ENCODE peak calls at places on chromosome 11, in eight cellular contexts. F is ovary, Y is stomach, M is IMR-90, T is fibroblast of lung, X is colonic mucosa, B is cardiac muscle cell, D is HCT116. P is an unnamed sample.

GRCh38 chr11:37657645-37658044 is 1059.6 kb upstream of the RAG2 start:
- DNase-seq in X (no peak), F (no peak), D (no peak), T (peak; percentile 34), Y (no peak), M (peak; percentile 25), B (peak; percentile 30), P (no peak)

GRCh38 chr11:119717839-119718534 is 11.0 kb downstream of the NECTIN1 start:
- DNase-seq in T (no peak), Y (no peak), D (no peak), F (no peak), M (no peak), X (no peak), B (no peak), P (no peak)

GRCh38 chr11:117188620-117189081 is 10.1 kb downstream of the SIDT2 start:
- DNase-seq in B (no peak), M (no peak), D (no peak), X (peak; percentile 25), Y (peak; percentile 20), F (no peak), T (no peak), P (peak; percentile 11)

GRCh38 chr11:107018902-107019493 is 722 bp upstream of the GUCY1A2 start:
- DNase-seq in F (peak; percentile 65), M (peak; percentile 61), B (peak; percentile 83), Y (peak; percentile 52), D (no peak), T (peak; percentile 75), X (peak; percentile 23), P (peak; percentile 63)

GRCh38 chr11:14288189-14288935 is 70.6 kb downstream of the RRAS2 start:
- DNase-seq in T (peak; percentile 87), F (no peak), D (no peak), B (peak; percentile 84), X (no peak), M (peak; percentile 89), Y (no peak), P (no peak)

GRCh38 chr11:122095950-122096942 is 19.8 kb downstream of the BLID start:
- DNase-seq in D (no peak), X (no peak), B (peak; percentile 65), Y (no peak), M (peak; percentile 81), T (no peak), F (no peak), P (no peak)

GRCh38 chr11:59473015-59473414 is at the start of gene OR4D10:
- DNase-seq in F (no peak), D (no peak), M (no peak), Y (no peak), X (no peak), B (no peak), T (no peak), P (no peak)

GRCh38 chr11:62721994-62722393 is 5.3 kb downstream of the HNRNPUL2 start:
- DNase-seq in F (no peak), T (no peak), D (no peak), X (no peak), M (peak; percentile 40), B (peak; percentile 43), Y (no peak), P (no peak)

GRCh38 chr11:32433249-32434115 is 1.9 kb downstream of the WT1 start:
- DNase-seq in F (peak; percentile 51), B (peak; percentile 50), M (no peak), X (no peak), Y (no peak), D (no peak), T (no peak), P (no peak)

GRCh38 chr11:85086511-85087284 is 540.4 kb downstream of the DLG2 start:
- DNase-seq in B (no peak), D (no peak), Y (no peak), T (no peak), M (peak; percentile 52), F (no peak), X (no peak), P (no peak)

GRCh38 chr11:62133328-62134065 is 9.7 kb downstream of the INCENP start:
- DNase-seq in F (no peak), Y (peak; percentile 19), T (no peak), D (no peak), X (no peak), M (no peak), B (no peak), P (no peak)

GRCh38 chr11:66022401-66023185 is 3.7 kb downstream of the CATSPER1 start:
- DNase-seq in M (peak; percentile 29), F (peak; percentile 79), T (peak; percentile 52), B (peak; percentile 69), D (no peak), X (peak; percentile 73), Y (peak; percentile 83), P (peak; percentile 73)

GRCh38 chr11:33801821-33802413 is 27.6 kb upstream of the FBXO3 start:
- DNase-seq in Y (no peak), X (no peak), B (no peak), D (peak; percentile 0), F (no peak), M (no peak), T (no peak), P (no peak)

GRCh38 chr11:60785806-60786361 is 751 bp downstream of the MS4A10 start:
- DNase-seq in X (no peak), B (peak; percentile 54), T (peak; percentile 17), D (no peak), M (peak; percentile 57), F (no peak), Y (no peak), P (no peak)

GRCh38 chr11:17574799-17575144 is 27.7 kb downstream of the OTOG start:
- DNase-seq in M (no peak), B (no peak), D (no peak), X (peak; percentile 13), Y (no peak), F (no peak), T (no peak), P (no peak)

GRCh38 chr11:826836-827145 is 928 bp upstream of the CRACR2B start:
- DNase-seq in T (no peak), X (no peak), Y (no peak), D (no peak), M (no peak), B (no peak), F (no peak), P (no peak)
- H3K4me1 ChIP-seq in T (peaks cover 20% of the 10 kb centered on the region), X (peaks cover 35% of the 10 kb centered on the region), Y (peaks cover 100% of the 10 kb centered on the region), D (peaks cover 44% of the 10 kb centered on the region), M (peaks cover 20% of the 10 kb centered on the region), B (peaks cover 30% of the 10 kb centered on the region), F (peaks cover 10% of the 10 kb centered on the region), P (peaks cover 97% of the 10 kb centered on the region)

GRCh38 chr11:2102132-2102882 is 36.9 kb downstream of the IGF2 start:
- DNase-seq in B (no peak), F (no peak), M (no peak), D (no peak), Y (no peak), T (no peak), X (peak; percentile 60), P (no peak)

GRCh38 chr11:2102883-2103213 is 36.3 kb downstream of the IGF2 start:
- DNase-seq in F (no peak), D (no peak), X (no peak), M (no peak), Y (no peak), T (no peak), B (no peak), P (no peak)

GRCh38 chr11:2100361-2101170 is 38.6 kb downstream of the IGF2 start:
- DNase-seq in M (no peak), X (no peak), B (peak; percentile 67), F (no peak), D (no peak), Y (peak; percentile 71), T (no peak), P (peak; percentile 50)

GRCh38 chr11:2099523-2100316 is 39.5 kb downstream of the IGF2 start:
- DNase-seq in Y (peak; percentile 85), M (no peak), F (no peak), X (peak; percentile 71), T (no peak), B (peak; percentile 12), D (no peak), P (peak; percentile 62)

GRCh38 chr11:2101171-2101675 is 38.0 kb downstream of the IGF2 start:
- DNase-seq in Y (no peak), M (no peak), B (no peak), X (no peak), T (no peak), F (no peak), D (no peak), P (no peak)
- H3K27me3 ChIP-seq in Y (no peaks in the 10 kb centered on the region), M (peaks cover 6% of the 10 kb centered on the region), B (no peaks in the 10 kb centered on the region), X (no peaks in the 10 kb centered on the region), T (no peaks in the 10 kb centered on the region), F (no peaks in the 10 kb centered on the region), D (no peaks in the 10 kb centered on the region), P (no peaks in the 10 kb centered on the region)

GRCh38 chr11:118634435-118635236 is 27.2 kb downstream of the PHLDB1 start:
- DNase-seq in F (peak; percentile 94), D (no peak), Y (peak; percentile 90), M (peak; percentile 55), T (peak; percentile 78), X (peak; percentile 87), B (peak; percentile 85), P (peak; percentile 89)

GRCh38 chr11:118633979-118634378 is 26.6 kb downstream of the PHLDB1 start:
- DNase-seq in D (no peak), F (no peak), T (peak; percentile 43), X (no peak), B (no peak), Y (no peak), M (peak; percentile 44), P (no peak)

GRCh38 chr11:118635642-118636041 is 28.2 kb downstream of the PHLDB1 start:
- DNase-seq in M (no peak), X (no peak), T (no peak), F (no peak), B (no peak), Y (no peak), D (no peak), P (no peak)

GRCh38 chr11:118636569-118637290 is 29.3 kb downstream of the PHLDB1 start:
- DNase-seq in D (no peak), F (no peak), B (no peak), Y (no peak), T (no peak), M (no peak), X (no peak), P (no peak)

DNA sequence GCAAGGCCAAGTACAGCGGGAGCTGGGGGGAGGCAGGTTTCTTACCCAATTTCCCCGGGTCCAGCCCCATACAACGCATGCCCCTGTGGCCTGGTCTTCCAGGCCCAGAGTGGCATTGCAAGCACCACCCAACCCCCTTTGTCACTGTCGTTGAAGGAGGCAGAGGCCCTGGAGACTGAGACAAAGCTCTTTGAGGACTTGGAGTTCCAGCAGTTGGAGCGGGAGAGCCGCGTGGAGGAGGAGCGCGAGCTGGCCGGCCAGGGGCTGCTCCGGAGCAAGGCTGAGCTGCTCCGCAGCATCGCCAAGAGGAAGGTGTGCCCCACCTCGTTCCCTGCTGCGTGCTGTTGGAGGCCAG is 27.8 kb downstream of the PHLDB1 start:
- DNase-seq in B (no peak), Y (no peak), T (no peak), D (no peak), M (no peak), F (no peak), X (no peak), P (peak; percentile 53)
- H3K4me1 ChIP-seq in B (peaks cover 12% of the 10 kb centered on the region), Y (peaks cover 28% of the 10 kb centered on the region), T (peaks cover 35% of the 10 kb centered on the region), D (peaks cover 42% of the 10 kb centered on the region), M (peaks cover 20% of the 10 kb centered on the region), F (peaks cover 6% of the 10 kb centered on the region), X (peaks cover 19% of the 10 kb centered on the region), P (peaks cover 36% of the 10 kb centered on the region)

DNA sequence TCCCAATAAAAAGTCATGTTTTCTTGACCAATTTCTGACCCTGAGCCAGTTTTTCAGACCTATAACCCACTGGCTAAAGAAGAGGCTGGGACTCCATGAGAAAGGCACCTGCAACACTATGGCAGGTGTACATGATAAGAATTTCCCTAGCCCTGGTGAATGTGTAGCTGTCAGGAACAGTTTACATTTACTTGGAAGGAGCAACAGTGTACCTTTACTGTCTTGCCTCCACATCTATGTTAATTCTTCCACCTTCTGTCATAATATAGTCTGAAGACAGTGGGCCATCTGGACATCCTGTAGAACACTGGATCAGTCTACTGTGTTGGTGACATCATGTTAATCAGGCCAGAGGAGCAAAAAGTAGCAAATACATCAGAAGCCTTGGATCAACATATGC is 72.1 kb upstream of the CD82 start:
- DNase-seq in B (no peak), F (no peak), X (no peak), Y (no peak), D (no peak), M (no peak), T (no peak), P (no peak)
- H3K27me3 ChIP-seq in B (no peaks in the 10 kb centered on the region), F (no peaks in the 10 kb centered on the region), X (no peaks in the 10 kb centered on the region), Y (no peaks in the 10 kb centered on the region), D (no peaks in the 10 kb centered on the region), M (peaks cover 7% of the 10 kb centered on the region), T (peaks cover 2% of the 10 kb centered on the region), P (no peaks in the 10 kb centered on the region)

P was measured in body of pancreas.